ENCODE peak calls at places on chromosomes 4 and X, in four cellular contexts. One of them, this sample, is unnamed.

GRCh38 chrX:122475306-122475705 is 708.8 kb upstream of the GRIA3 start:
- DNase-seq in stimulated activated CD8-positive, alpha-beta memory T cell treated with anti-CD3 and anti-CD28 coated beads, Interleukin-7, amount 100 ng/mL, for 24 hours: no peak
- DNase-seq in neural crest cell: no peak
- DNase-seq in M059J: peak; percentile 34
- DNase-seq in this sample: no peak

GRCh38 chr4:126583509-126583908 is 1049.2 kb upstream of the INTU start:
- DNase-seq in neural crest cell: no peak
- DNase-seq in stimulated activated CD8-positive, alpha-beta memory T cell treated with anti-CD3 and anti-CD28 coated beads, Interleukin-7, amount 100 ng/mL, for 24 hours: no peak
- DNase-seq in M059J: peak; percentile 7
- DNase-seq in this sample: no peak

GRCh38 chr4:7323872-7324650 is 110.7 kb downstream of the PSAPL1 start:
- DNase-seq in stimulated activated CD8-positive, alpha-beta memory T cell treated with anti-CD3 and anti-CD28 coated beads, Interleukin-7, amount 100 ng/mL, for 24 hours: no peak
- DNase-seq in neural crest cell: no peak
- DNase-seq in M059J: no peak
- DNase-seq in this sample: no peak

GRCh38 chr4:27360651-27361347 is 500.2 kb downstream of the STIM2 start:
- DNase-seq in M059J: peak; percentile 51
- DNase-seq in neural crest cell: peak; percentile 1
- DNase-seq in stimulated activated CD8-positive, alpha-beta memory T cell treated with anti-CD3 and anti-CD28 coated beads, Interleukin-7, amount 100 ng/mL, for 24 hours: no peak
- DNase-seq in this sample: no peak

GRCh38 chr4:38266616-38267015 is 306.4 kb downstream of the PTTG2 start:
- DNase-seq in M059J: peak; percentile 87
- DNase-seq in neural crest cell: no peak
- DNase-seq in stimulated activated CD8-positive, alpha-beta memory T cell treated with anti-CD3 and anti-CD28 coated beads, Interleukin-7, amount 100 ng/mL, for 24 hours: no peak
- DNase-seq in this sample: no peak

GRCh38 chr4:90189128-90189527 is 61.9 kb downstream of the CCSER1 start:
- DNase-seq in M059J: no peak
- DNase-seq in stimulated activated CD8-positive, alpha-beta memory T cell treated with anti-CD3 and anti-CD28 coated beads, Interleukin-7, amount 100 ng/mL, for 24 hours: no peak
- DNase-seq in neural crest cell: no peak
- DNase-seq in this sample: no peak

GRCh38 chr4:94165256-94165655 is 42.4 kb upstream of the SMARCAD1 start:
- DNase-seq in M059J: no peak
- DNase-seq in stimulated activated CD8-positive, alpha-beta memory T cell treated with anti-CD3 and anti-CD28 coated beads, Interleukin-7, amount 100 ng/mL, for 24 hours: no peak
- DNase-seq in neural crest cell: no peak
- DNase-seq in this sample: no peak

GRCh38 chrX:100410083-100410590 is at the start of gene PCDH19:
- DNase-seq in stimulated activated CD8-positive, alpha-beta memory T cell treated with anti-CD3 and anti-CD28 coated beads, Interleukin-7, amount 100 ng/mL, for 24 hours: no peak
- DNase-seq in M059J: peak; percentile 59
- DNase-seq in neural crest cell: peak; percentile 82
- DNase-seq in this sample: no peak

GRCh38 chr4:135564090-135564489 is 1362.5 kb upstream of the PABPC4L start:
- DNase-seq in stimulated activated CD8-positive, alpha-beta memory T cell treated with anti-CD3 and anti-CD28 coated beads, Interleukin-7, amount 100 ng/mL, for 24 hours: no peak
- DNase-seq in neural crest cell: no peak
- DNase-seq in M059J: no peak
- DNase-seq in this sample: no peak

GRCh38 chrX:47619486-47620302 is at the start of gene SYN1:
- DNase-seq in stimulated activated CD8-positive, alpha-beta memory T cell treated with anti-CD3 and anti-CD28 coated beads, Interleukin-7, amount 100 ng/mL, for 24 hours: peak; percentile 51
- DNase-seq in neural crest cell: peak; percentile 70
- DNase-seq in M059J: peak; percentile 66
- DNase-seq in this sample: no peak

This sample was measured in omental fat pad.